ENCODE peak calls at places on chromosomes 2 and 18, in eight cellular contexts. One of them, this sample, is unnamed.

GRCh38 chr2:3626817-3627499 is 31.0 kb upstream of the ALLC start:
- DNase-seq in SK-N-SH: no peak
- DNase-seq in esophagus squamous epithelium: no peak
- DNase-seq in neural progenitor cell: no peak
- DNase-seq in mammary epithelial cell: no peak
- DNase-seq in fibroblast of lung: no peak
- DNase-seq in astrocyte: no peak
- DNase-seq in heart left ventricle: peak; percentile 24
- DNase-seq in this sample: no peak

GRCh38 chr2:22221006-22221405 is 1097.2 kb downstream of the TDRD15 start:
- DNase-seq in mammary epithelial cell: no peak
- DNase-seq in neural progenitor cell: no peak
- DNase-seq in astrocyte: no peak
- DNase-seq in esophagus squamous epithelium: no peak
- DNase-seq in heart left ventricle: no peak
- DNase-seq in fibroblast of lung: peak; percentile 28
- DNase-seq in SK-N-SH: no peak
- DNase-seq in this sample: no peak

GRCh38 chr18:63440219-63440618 is 17.9 kb upstream of the VPS4B start:
- DNase-seq in neural progenitor cell: no peak
- DNase-seq in mammary epithelial cell: peak; percentile 70
- DNase-seq in esophagus squamous epithelium: no peak
- DNase-seq in fibroblast of lung: no peak
- DNase-seq in astrocyte: no peak
- DNase-seq in SK-N-SH: no peak
- DNase-seq in heart left ventricle: peak; percentile 33
- DNase-seq in this sample: peak; percentile 70

GRCh38 chr18:24369420-24369819 is 28.2 kb downstream of the OSBPL1A start:
- DNase-seq in astrocyte: peak; percentile 42
- DNase-seq in fibroblast of lung: no peak
- DNase-seq in SK-N-SH: no peak
- DNase-seq in esophagus squamous epithelium: no peak
- DNase-seq in mammary epithelial cell: no peak
- DNase-seq in heart left ventricle: no peak
- DNase-seq in neural progenitor cell: no peak
- DNase-seq in this sample: no peak

GRCh38 chr2:240269380-240269779 is 128.9 kb upstream of the OTOS start:
- DNase-seq in fibroblast of lung: no peak
- DNase-seq in SK-N-SH: peak; percentile 14
- DNase-seq in astrocyte: no peak
- DNase-seq in mammary epithelial cell: no peak
- DNase-seq in esophagus squamous epithelium: no peak
- DNase-seq in neural progenitor cell: no peak
- DNase-seq in heart left ventricle: peak; percentile 22
- DNase-seq in this sample: peak; percentile 38

GRCh38 chr2:8457620-8458255 is 224.1 kb upstream of the ID2 start:
- DNase-seq in astrocyte: no peak
- DNase-seq in heart left ventricle: no peak
- DNase-seq in esophagus squamous epithelium: no peak
- DNase-seq in neural progenitor cell: no peak
- DNase-seq in fibroblast of lung: no peak
- DNase-seq in mammary epithelial cell: no peak
- DNase-seq in SK-N-SH: no peak
- DNase-seq in this sample: no peak

GRCh38 chr2:69177785-69178636 is 165.0 kb downstream of the ANTXR1 start:
- DNase-seq in neural progenitor cell: peak; percentile 96
- DNase-seq in esophagus squamous epithelium: peak; percentile 38
- DNase-seq in mammary epithelial cell: peak; percentile 71
- DNase-seq in SK-N-SH: peak; percentile 44
- DNase-seq in fibroblast of lung: peak; percentile 95
- DNase-seq in astrocyte: peak; percentile 84
- DNase-seq in heart left ventricle: peak; percentile 90
- DNase-seq in this sample: peak; percentile 95

GRCh38 chr18:50401888-50402287 is 27.0 kb downstream of the SKA1 start:
- DNase-seq in fibroblast of lung: peak; percentile 36
- DNase-seq in SK-N-SH: peak; percentile 54
- DNase-seq in esophagus squamous epithelium: no peak
- DNase-seq in astrocyte: peak; percentile 2
- DNase-seq in mammary epithelial cell: peak; percentile 50
- DNase-seq in neural progenitor cell: peak; percentile 34
- DNase-seq in heart left ventricle: peak; percentile 68
- DNase-seq in this sample: peak; percentile 55

GRCh38 chr2:241112592-241112991 is 10.5 kb upstream of the MTERF4 start:
- DNase-seq in neural progenitor cell: no peak
- DNase-seq in esophagus squamous epithelium: no peak
- DNase-seq in mammary epithelial cell: no peak
- DNase-seq in heart left ventricle: no peak
- DNase-seq in fibroblast of lung: no peak
- DNase-seq in SK-N-SH: no peak
- DNase-seq in astrocyte: no peak
- DNase-seq in this sample: no peak

GRCh38 chr2:96913398-96914202 is 43.7 kb upstream of the SEMA4C start:
- DNase-seq in esophagus squamous epithelium: no peak
- DNase-seq in heart left ventricle: peak; percentile 50
- DNase-seq in fibroblast of lung: no peak
- DNase-seq in astrocyte: no peak
- DNase-seq in mammary epithelial cell: no peak
- DNase-seq in SK-N-SH: no peak
- DNase-seq in neural progenitor cell: no peak
- DNase-seq in this sample: no peak

GRCh38 chr2:201116959-201117734 is 1.2 kb downstream of the CFLAR start:
- DNase-seq in SK-N-SH: no peak
- DNase-seq in neural progenitor cell: peak; percentile 5
- DNase-seq in mammary epithelial cell: no peak
- DNase-seq in astrocyte: peak; percentile 81
- DNase-seq in heart left ventricle: peak; percentile 73
- DNase-seq in esophagus squamous epithelium: no peak
- DNase-seq in fibroblast of lung: peak; percentile 93
- DNase-seq in this sample: peak; percentile 87

GRCh38 chr2:238285653-238286082 is 2.7 kb downstream of the PER2 start:
- DNase-seq in mammary epithelial cell: peak; percentile 96
- DNase-seq in esophagus squamous epithelium: peak; percentile 20
- DNase-seq in heart left ventricle: peak; percentile 73
- DNase-seq in neural progenitor cell: peak; percentile 65
- DNase-seq in astrocyte: peak; percentile 93
- DNase-seq in SK-N-SH: no peak
- DNase-seq in fibroblast of lung: peak; percentile 96
- DNase-seq in this sample: peak; percentile 79

GRCh38 chr2:151975460-151976414 is 123.1 kb downstream of the CACNB4 start:
- DNase-seq in astrocyte: no peak
- DNase-seq in SK-N-SH: no peak
- DNase-seq in esophagus squamous epithelium: no peak
- DNase-seq in mammary epithelial cell: no peak
- DNase-seq in fibroblast of lung: no peak
- DNase-seq in heart left ventricle: no peak
- DNase-seq in neural progenitor cell: no peak
- DNase-seq in this sample: no peak

GRCh38 chr18:939167-939566 is 34.5 kb downstream of the ADCYAP1 start:
- DNase-seq in mammary epithelial cell: peak; percentile 49
- DNase-seq in esophagus squamous epithelium: no peak
- DNase-seq in SK-N-SH: no peak
- DNase-seq in fibroblast of lung: no peak
- DNase-seq in heart left ventricle: no peak
- DNase-seq in astrocyte: peak; percentile 50
- DNase-seq in neural progenitor cell: no peak
- DNase-seq in this sample: no peak

GRCh38 chr2:156319811-156320490 is 12.6 kb downstream of the NR4A2 start:
- DNase-seq in astrocyte: peak; percentile 17
- DNase-seq in heart left ventricle: peak; percentile 74
- DNase-seq in mammary epithelial cell: no peak
- DNase-seq in fibroblast of lung: no peak
- DNase-seq in neural progenitor cell: peak; percentile 49
- DNase-seq in SK-N-SH: peak; percentile 20
- DNase-seq in esophagus squamous epithelium: no peak
- DNase-seq in this sample: peak; percentile 67

GRCh38 chr18:68944330-68944729 is 146.4 kb downstream of the CCDC102B start:
- DNase-seq in neural progenitor cell: no peak
- DNase-seq in SK-N-SH: no peak
- DNase-seq in heart left ventricle: no peak
- DNase-seq in esophagus squamous epithelium: no peak
- DNase-seq in fibroblast of lung: no peak
- DNase-seq in mammary epithelial cell: no peak
- DNase-seq in astrocyte: no peak
- DNase-seq in this sample: no peak
- TF ChIP-seq CTCF in neural progenitor cell: no peak
- TF ChIP-seq CTCF in SK-N-SH: no peak
- TF ChIP-seq CTCF in heart left ventricle: no peak
- TF ChIP-seq CTCF in esophagus squamous epithelium: no peak
- TF ChIP-seq CTCF in fibroblast of lung: no peak
- TF ChIP-seq CTCF in mammary epithelial cell: no peak
- TF ChIP-seq CTCF in astrocyte: no peak
- TF ChIP-seq CTCF in this sample: no peak

GRCh38 chr2:84782717-84783442 is 98.0 kb downstream of the TRABD2A start:
- DNase-seq in heart left ventricle: no peak
- DNase-seq in mammary epithelial cell: peak; percentile 18
- DNase-seq in astrocyte: no peak
- DNase-seq in neural progenitor cell: no peak
- DNase-seq in SK-N-SH: no peak
- DNase-seq in fibroblast of lung: no peak
- DNase-seq in esophagus squamous epithelium: no peak
- DNase-seq in this sample: no peak

GRCh38 chr2:84778921-84779320 is 102.0 kb downstream of the TRABD2A start:
- DNase-seq in neural progenitor cell: no peak
- DNase-seq in esophagus squamous epithelium: no peak
- DNase-seq in SK-N-SH: no peak
- DNase-seq in heart left ventricle: no peak
- DNase-seq in mammary epithelial cell: no peak
- DNase-seq in fibroblast of lung: no peak
- DNase-seq in astrocyte: no peak
- DNase-seq in this sample: no peak

GRCh38 chr2:84776011-84776410 is 104.9 kb downstream of the TRABD2A start:
- DNase-seq in neural progenitor cell: no peak
- DNase-seq in mammary epithelial cell: peak; percentile 9
- DNase-seq in esophagus squamous epithelium: no peak
- DNase-seq in SK-N-SH: no peak
- DNase-seq in fibroblast of lung: peak; percentile 42
- DNase-seq in astrocyte: peak; percentile 6
- DNase-seq in heart left ventricle: no peak
- DNase-seq in this sample: no peak

GRCh38 chr2:84781942-84782716 is 98.8 kb downstream of the TRABD2A start:
- DNase-seq in mammary epithelial cell: peak; percentile 74
- DNase-seq in neural progenitor cell: no peak
- DNase-seq in esophagus squamous epithelium: no peak
- DNase-seq in heart left ventricle: no peak
- DNase-seq in SK-N-SH: no peak
- DNase-seq in astrocyte: peak; percentile 30
- DNase-seq in fibroblast of lung: no peak
- DNase-seq in this sample: no peak

GRCh38 chr2:84779781-84780180 is 101.1 kb downstream of the TRABD2A start:
- DNase-seq in SK-N-SH: no peak
- DNase-seq in neural progenitor cell: no peak
- DNase-seq in astrocyte: no peak
- DNase-seq in mammary epithelial cell: no peak
- DNase-seq in fibroblast of lung: no peak
- DNase-seq in esophagus squamous epithelium: no peak
- DNase-seq in heart left ventricle: no peak
- DNase-seq in this sample: no peak
- H3K4me1 ChIP-seq in SK-N-SH: no peaks in the 10 kb centered on the region
- H3K4me1 ChIP-seq in neural progenitor cell: peaks cover 8% of the 10 kb centered on the region
- H3K4me1 ChIP-seq in astrocyte: no peaks in the 10 kb centered on the region
- H3K4me1 ChIP-seq in mammary epithelial cell: peaks cover 11% of the 10 kb centered on the region
- H3K4me1 ChIP-seq in fibroblast of lung: no peaks in the 10 kb centered on the region
- H3K4me1 ChIP-seq in esophagus squamous epithelium: peaks cover 10% of the 10 kb centered on the region
- H3K4me1 ChIP-seq in heart left ventricle: no peaks in the 10 kb centered on the region
- H3K4me1 ChIP-seq in this sample: no peaks in the 10 kb centered on the region

GRCh38 chr18:34710430-34711386 is 610 bp downstream of the DTNA start:
- DNase-seq in SK-N-SH: peak; percentile 20
- DNase-seq in esophagus squamous epithelium: no peak
- DNase-seq in mammary epithelial cell: no peak
- DNase-seq in neural progenitor cell: no peak
- DNase-seq in fibroblast of lung: peak; percentile 87
- DNase-seq in heart left ventricle: no peak
- DNase-seq in astrocyte: peak; percentile 47
- DNase-seq in this sample: no peak
- H3K4me3 ChIP-seq in SK-N-SH: peak overlapping the region; percentile 29
- H3K4me3 ChIP-seq in esophagus squamous epithelium: peak overlapping the region; percentile 31
- H3K4me3 ChIP-seq in mammary epithelial cell: peak overlapping the region; percentile 5
- H3K4me3 ChIP-seq in neural progenitor cell: peak overlapping the region; percentile 33
- H3K4me3 ChIP-seq in fibroblast of lung: peak overlapping the region; percentile 48
- H3K4me3 ChIP-seq in heart left ventricle: no peak overlapping the region
- H3K4me3 ChIP-seq in astrocyte: peak overlapping the region; percentile 66
- H3K4me3 ChIP-seq in this sample: peak overlapping the region; percentile 53

DNA sequence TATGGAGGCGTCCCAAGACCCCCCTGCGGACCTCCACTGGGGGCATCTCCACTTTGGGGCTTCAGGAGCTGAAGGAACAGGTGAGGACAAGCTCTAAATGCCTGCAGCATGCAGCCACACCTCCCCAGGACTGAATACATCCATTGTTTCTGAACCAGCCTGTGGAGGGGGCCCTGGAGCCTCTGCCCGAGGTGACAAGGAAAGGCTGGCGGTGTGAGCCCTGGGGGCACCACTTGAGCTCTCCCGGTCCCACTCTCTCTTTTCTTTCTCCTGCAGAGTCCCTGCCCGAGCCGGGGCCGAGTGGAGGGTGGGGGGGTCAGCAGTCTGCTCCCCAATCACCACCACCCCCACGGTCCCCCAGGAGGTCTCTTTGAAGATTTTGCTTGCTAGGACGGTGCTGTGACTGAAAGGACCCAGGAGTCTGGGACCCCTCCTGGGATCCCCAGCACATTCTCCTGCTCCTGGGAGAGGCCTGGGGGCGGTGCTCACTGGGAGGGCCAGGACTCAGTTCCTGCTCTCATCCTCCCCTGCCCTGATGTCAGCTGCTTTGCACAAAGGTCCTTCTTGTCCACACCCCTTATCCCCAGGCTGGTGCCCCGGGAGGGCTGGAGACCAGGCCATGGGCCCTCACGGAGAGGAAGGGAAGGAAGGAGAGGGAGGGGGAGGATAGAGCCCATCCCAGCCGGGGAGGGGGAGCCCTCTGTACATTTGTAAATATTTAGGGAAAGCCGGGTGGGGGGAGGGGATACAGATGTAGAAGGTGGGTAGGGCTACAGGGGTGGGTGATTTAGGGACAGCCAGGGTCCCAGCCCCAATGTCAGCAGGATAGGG is 5.7 kb downstream of the CHPF start:
- DNase-seq in astrocyte: no peak
- DNase-seq in neural progenitor cell: no peak
- DNase-seq in SK-N-SH: no peak
- DNase-seq in esophagus squamous epithelium: no peak
- DNase-seq in fibroblast of lung: peak; percentile 25
- DNase-seq in heart left ventricle: no peak
- DNase-seq in mammary epithelial cell: peak; percentile 44
- DNase-seq in this sample: no peak
- TF ChIP-seq CTCF in astrocyte: no peak
- TF ChIP-seq CTCF in neural progenitor cell: peak; percentile 12
- TF ChIP-seq CTCF in SK-N-SH: no peak
- TF ChIP-seq CTCF in esophagus squamous epithelium: no peak
- TF ChIP-seq CTCF in fibroblast of lung: no peak
- TF ChIP-seq CTCF in heart left ventricle: no peak
- TF ChIP-seq CTCF in mammary epithelial cell: no peak
- TF ChIP-seq CTCF in this sample: no peak

DNA sequence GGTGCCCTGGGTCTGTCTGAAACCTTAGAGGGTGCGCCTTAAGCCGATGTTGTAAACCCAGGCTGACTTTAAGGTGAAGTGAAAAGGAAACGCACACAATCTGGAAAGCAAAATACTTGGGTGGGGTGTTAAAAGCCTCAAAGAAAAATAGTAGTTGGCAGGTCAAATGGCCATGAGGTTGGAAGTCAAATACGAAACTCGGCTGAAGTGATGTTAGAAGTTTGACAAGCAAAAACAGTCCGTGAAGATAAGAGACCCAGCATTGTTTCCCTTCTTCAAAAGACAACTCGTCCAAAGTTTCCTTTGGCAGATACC is 1.4 kb upstream of the CDC42EP3 start:
- DNase-seq in SK-N-SH: no peak
- DNase-seq in esophagus squamous epithelium: no peak
- DNase-seq in fibroblast of lung: no peak
- DNase-seq in heart left ventricle: no peak
- DNase-seq in neural progenitor cell: no peak
- DNase-seq in mammary epithelial cell: no peak
- DNase-seq in astrocyte: no peak
- DNase-seq in this sample: no peak
- H3K4me1 ChIP-seq in SK-N-SH: peaks cover 20% of the 10 kb centered on the region
- H3K4me1 ChIP-seq in esophagus squamous epithelium: peaks cover 62% of the 10 kb centered on the region
- H3K4me1 ChIP-seq in fibroblast of lung: no peaks in the 10 kb centered on the region
- H3K4me1 ChIP-seq in heart left ventricle: no peaks in the 10 kb centered on the region
- H3K4me1 ChIP-seq in neural progenitor cell: peaks cover 18% of the 10 kb centered on the region
- H3K4me1 ChIP-seq in mammary epithelial cell: peaks cover 38% of the 10 kb centered on the region
- H3K4me1 ChIP-seq in astrocyte: peaks cover 38% of the 10 kb centered on the region
- H3K4me1 ChIP-seq in this sample: peaks cover 17% of the 10 kb centered on the region

This sample was measured in psoas muscle.